ENCODE peak calls at places on chromosomes 11 and 22, in five cellular contexts. O, S, K, Z and P are unnamed samples.

GRCh38 chr11:123194308-123195181 is 503 bp downstream of the CLMP start:
- DNase-seq in O (no peak), S (no peak), K (no peak), Z (no peak), P (no peak)

GRCh38 chr11:128318856-128319474 is 268.4 kb downstream of the ETS1 start:
- DNase-seq in O (peak; percentile 55), S (no peak), K (no peak), Z (no peak), P (peak; percentile 46)

GRCh38 chr22:44707752-44708151 is 5.7 kb downstream of the PRR5 start:
- DNase-seq in O (no peak), S (no peak), K (no peak), Z (no peak), P (no peak)

GRCh38 chr11:117538731-117539130 is 211.1 kb downstream of the CEP164 start:
- DNase-seq in O (no peak), S (no peak), K (no peak), Z (no peak), P (no peak)

GRCh38 chr22:26139320-26139719 is 29.9 kb upstream of the SEZ6L start:
- DNase-seq in O (no peak), S (no peak), K (peak; percentile 14), Z (no peak), P (no peak)

GRCh38 chr11:70048279-70049024 is 29.7 kb upstream of the ANO1 start:
- DNase-seq in O (no peak), S (no peak), K (no peak), Z (peak; percentile 69), P (no peak)

GRCh38 chr11:11961399-11962028 is 46.9 kb downstream of the DKK3 start:
- DNase-seq in O (no peak), S (no peak), K (no peak), Z (peak; percentile 43), P (no peak)

GRCh38 chr11:93017821-93018690 is 48.6 kb downstream of the MTNR1B start:
- DNase-seq in O (no peak), S (no peak), K (no peak), Z (no peak), P (no peak)

GRCh38 chr11:44579172-44579804 is 13.8 kb downstream of the CD82 start:
- DNase-seq in O (no peak), S (no peak), K (peak; percentile 52), Z (no peak), P (no peak)

GRCh38 chr11:69169479-69169878 is 13.7 kb downstream of the SMIM38 start:
- DNase-seq in O (no peak), S (no peak), K (no peak), Z (no peak), P (no peak)

GRCh38 chr11:118136826-118137225 is 15.8 kb downstream of the SCN4B start:
- DNase-seq in O (no peak), S (no peak), K (no peak), Z (no peak), P (no peak)

GRCh38 chr11:82080160-82080559 is 653.5 kb downstream of the FAM181B start:
- DNase-seq in O (no peak), S (no peak), K (no peak), Z (no peak), P (no peak)

GRCh38 chr22:47615051-47615450 is 852.6 kb downstream of the TBC1D22A start:
- DNase-seq in O (no peak), S (no peak), K (no peak), Z (no peak), P (no peak)

GRCh38 chr22:32396746-32397145 is 15.3 kb downstream of the RTCB start:
- DNase-seq in O (no peak), S (no peak), K (no peak), Z (no peak), P (no peak)

GRCh38 chr11:47071871-47072270 is 104.8 kb downstream of the ARFGAP2 start:
- DNase-seq in O (no peak), S (no peak), K (no peak), Z (no peak), P (no peak)

GRCh38 chr22:24128631-24129601 is 52.4 kb upstream of the SUSD2 start:
- DNase-seq in O (no peak), S (no peak), K (no peak), Z (no peak), P (no peak)

GRCh38 chr11:86106916-86107315 is 38.0 kb upstream of the PICALM start:
- DNase-seq in O (no peak), S (no peak), K (no peak), Z (no peak), P (no peak)

GRCh38 chr11:20013346-20014066 is 146.8 kb downstream of the DBX1 start:
- DNase-seq in O (no peak), S (no peak), K (peak; percentile 26), Z (no peak), P (no peak)

GRCh38 chr11:123356539-123356938 is 73.5 kb upstream of the GRAMD1B start:
- DNase-seq in O (no peak), S (no peak), K (no peak), Z (no peak), P (no peak)

GRCh38 chr22:46815132-46815531 is 52.7 kb downstream of the TBC1D22A start:
- DNase-seq in O (no peak), S (no peak), K (no peak), Z (peak; percentile 33), P (no peak)

GRCh38 chr11:74634537-74634936 is 42.2 kb downstream of the POLD3 start:
- DNase-seq in O (no peak), S (no peak), K (no peak), Z (no peak), P (no peak)